ENCODE peak calls at places on chromosomes 4 and X, in four cellular contexts. L is fibroblast of pulmonary artery, S is foreskin fibroblast, D is right atrium auricular region. Y is an unnamed sample.

GRCh38 chrX:15822922-15823321 is 31.7 kb downstream of the AP1S2 start:
- DNase-seq in L (no peak), S (no peak), D (no peak), Y (no peak)

GRCh38 chrX:53637479-53637878 is 49.0 kb downstream of the HUWE1 start:
- DNase-seq in D (no peak), L (no peak), S (no peak), Y (no peak)

GRCh38 chr4:16116493-16116990 is 32.7 kb upstream of the PROM1 start:
- DNase-seq in L (no peak), D (peak; percentile 38), S (no peak), Y (no peak)

GRCh38 chr4:150080335-150080734 is 2.1 kb downstream of the DCLK2 start:
- DNase-seq in L (no peak), D (no peak), S (peak; percentile 29), Y (no peak)

GRCh38 chrX:131988236-131988635 is 34.9 kb upstream of the STK26 start:
- DNase-seq in S (no peak), D (no peak), L (no peak), Y (no peak)

GRCh38 chrX:10208953-10209352 is 52.2 kb downstream of the CLCN4 start:
- DNase-seq in D (no peak), S (no peak), L (no peak), Y (no peak)

GRCh38 chrX:24355095-24355494 is 5.3 kb upstream of the SUPT20HL1 start:
- DNase-seq in L (no peak), D (no peak), S (no peak), Y (no peak)

GRCh38 chr4:113757486-113757885 is 4.1 kb downstream of the CAMK2D start:
- DNase-seq in L (no peak), D (no peak), S (no peak), Y (no peak)

GRCh38 chr4:82500830-82501229 is 61.0 kb downstream of the TMEM150C start:
- DNase-seq in S (no peak), L (no peak), D (no peak), Y (no peak)

GRCh38 chr4:36256398-36256828 is 12.1 kb upstream of the ARAP2 start:
- DNase-seq in D (no peak), S (no peak), L (no peak), Y (no peak)

GRCh38 chr4:99383833-99384392 is 31.4 kb upstream of the ADH1C start:
- DNase-seq in S (peak; percentile 90), D (peak; percentile 79), L (peak; percentile 95), Y (no peak)

GRCh38 chrX:18875256-18875878 is 108.5 kb downstream of the PHKA2 start:
- DNase-seq in S (no peak), D (no peak), L (no peak), Y (no peak)

GRCh38 chr4:57691370-57691769 is 581.2 kb upstream of the IGFBP7 start:
- DNase-seq in D (no peak), S (no peak), L (no peak), Y (no peak)

GRCh38 chr4:109294468-109295020 is 7.9 kb downstream of the COL25A1 start:
- DNase-seq in S (no peak), D (no peak), L (peak; percentile 9), Y (no peak)

GRCh38 chr4:124526321-124526720 is 186.2 kb downstream of the ANKRD50 start:
- DNase-seq in D (no peak), S (no peak), L (no peak), Y (no peak)

GRCh38 chr4:180960758-180961401 is 1282.3 kb upstream of the TENM3 start:
- DNase-seq in L (no peak), S (no peak), D (no peak), Y (no peak)

GRCh38 chr4:101439926-101440325 is 92.6 kb upstream of the PPP3CA start:
- DNase-seq in L (no peak), S (peak; percentile 7), D (no peak), Y (no peak)

GRCh38 chr4:38857354-38858096 is 908 bp upstream of the TLR6 start:
- DNase-seq in S (peak; percentile 84), D (peak; percentile 81), L (peak; percentile 89), Y (no peak)

GRCh38 chr4:170014359-170015008 is 11.7 kb downstream of the MFAP3L start:
- DNase-seq in L (no peak), D (no peak), S (no peak), Y (no peak)

GRCh38 chr4:2793578-2793919 is 664 bp downstream of the SH3BP2 start:
- DNase-seq in L (peak; percentile 50), S (peak; percentile 69), D (no peak), Y (no peak)

GRCh38 chr4:154313004-154313587 is 178.5 kb downstream of the DCHS2 start:
- DNase-seq in D (no peak), L (no peak), S (no peak), Y (no peak)

GRCh38 chrX:129576539-129576938 is 36.5 kb downstream of the OCRL start:
- DNase-seq in L (no peak), S (no peak), D (no peak), Y (no peak)

GRCh38 chrX:53294024-53294648 is 12.8 kb upstream of the IQSEC2 start:
- DNase-seq in S (no peak), D (no peak), L (no peak), Y (no peak)

GRCh38 chr4:123390846-123391456 is 5.6 kb upstream of the SPRY1 start:
- DNase-seq in D (no peak), S (no peak), L (peak; percentile 56), Y (no peak)

GRCh38 chr4:40525811-40526598 is 103.7 kb downstream of the RBM47 start:
- DNase-seq in L (peak; percentile 94), D (peak; percentile 76), S (peak; percentile 48), Y (no peak)

GRCh38 chr4:82525287-82525898 is 36.4 kb downstream of the TMEM150C start:
- DNase-seq in D (no peak), L (no peak), S (no peak), Y (no peak)

GRCh38 chr4:8639777-8640720 is 47.5 kb downstream of the CPZ start:
- DNase-seq in D (no peak), S (no peak), L (no peak), Y (no peak)

GRCh38 chr4:128468485-128468989 is 180.9 kb upstream of the PGRMC2 start:
- DNase-seq in D (peak; percentile 88), L (peak; percentile 97), S (peak; percentile 93), Y (no peak)

GRCh38 chr4:87151730-87152129 is 68.7 kb downstream of the KLHL8 start:
- DNase-seq in D (no peak), L (no peak), S (peak; percentile 4), Y (no peak)

GRCh38 chrX:22603060-22603459 is 330.3 kb downstream of the CBLL2 start:
- DNase-seq in D (no peak), L (no peak), S (no peak), Y (no peak)

DNA sequence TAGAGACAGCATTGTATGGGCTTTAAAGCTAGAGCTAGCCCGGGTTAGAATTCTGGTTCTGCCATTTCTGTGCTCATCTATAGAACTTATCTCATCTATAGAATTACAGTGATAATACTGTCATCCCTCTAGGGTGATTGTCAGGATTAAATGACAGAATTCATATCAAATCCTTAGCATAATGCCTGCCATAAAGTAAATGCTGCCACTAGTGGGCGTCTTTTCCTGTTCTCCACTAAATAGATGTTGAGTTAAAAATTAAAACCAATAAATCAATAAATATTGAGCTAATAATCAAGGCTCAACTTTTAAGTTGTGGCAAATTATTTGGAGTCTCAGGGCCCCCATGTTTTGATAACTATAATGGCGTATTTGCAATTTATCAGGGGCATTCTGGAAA is 19.7 kb downstream of the GRIA3 start:
- DNase-seq in S (no peak), L (no peak), D (no peak), Y (no peak)
- TF ChIP-seq CTCF in S (no peak), L (no peak), D (no peak), Y (no peak)

DNA sequence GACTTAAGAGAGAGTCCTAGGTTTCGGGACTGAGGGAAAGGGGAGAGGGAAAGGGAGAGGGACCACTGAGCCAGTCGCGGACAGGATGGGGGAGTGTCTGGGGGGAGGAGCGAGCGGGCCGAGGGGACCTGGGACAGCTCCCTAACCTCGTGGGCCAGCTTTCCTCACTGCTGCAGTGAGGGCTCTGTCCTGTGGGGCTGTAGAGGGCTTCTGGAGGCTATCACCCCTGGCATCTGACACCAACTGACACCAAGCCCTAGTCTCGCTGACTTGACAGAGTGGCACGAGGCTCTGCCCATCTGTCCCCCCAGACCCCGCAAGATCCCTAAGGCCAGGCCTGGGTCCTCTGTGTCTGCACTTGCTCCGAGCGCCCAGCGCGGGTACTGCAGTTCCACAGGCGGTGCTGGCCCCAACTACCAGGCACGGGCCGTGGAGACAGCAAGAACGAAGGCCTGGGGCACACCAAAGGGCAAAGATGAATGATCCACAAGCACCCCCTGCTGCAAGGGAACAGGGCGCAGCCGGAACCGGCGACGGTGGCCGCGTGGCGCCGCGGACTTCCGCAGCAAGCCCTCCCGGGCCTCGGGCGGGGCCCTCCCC is 465 bp downstream of the HAUS7 start:
- DNase-seq in S (no peak), L (peak; percentile 24), D (no peak), Y (no peak)
- TF ChIP-seq CTCF in S (no peak), L (peak; percentile 2), D (no peak), Y (no peak)

GRCh38 chrX:138945219-138945618 is 233.7 kb upstream of the FGF13 start:
- DNase-seq in D (no peak), S (no peak), L (no peak), Y (no peak)

GRCh38 chrX:138946941-138947340 is 235.4 kb upstream of the FGF13 start:
- DNase-seq in D (no peak), L (peak; percentile 0), S (no peak), Y (no peak)
- TF ChIP-seq CTCF in D (no peak), L (no peak), S (no peak), Y (no peak)

GRCh38 chr4:55884093-55884850 is 30.8 kb downstream of the EXOC1 start:
- DNase-seq in D (no peak), S (no peak), L (no peak), Y (no peak)

GRCh38 chr4:55884851-55885219 is 31.4 kb downstream of the EXOC1 start:
- DNase-seq in D (no peak), L (no peak), S (no peak), Y (no peak)

DNA sequence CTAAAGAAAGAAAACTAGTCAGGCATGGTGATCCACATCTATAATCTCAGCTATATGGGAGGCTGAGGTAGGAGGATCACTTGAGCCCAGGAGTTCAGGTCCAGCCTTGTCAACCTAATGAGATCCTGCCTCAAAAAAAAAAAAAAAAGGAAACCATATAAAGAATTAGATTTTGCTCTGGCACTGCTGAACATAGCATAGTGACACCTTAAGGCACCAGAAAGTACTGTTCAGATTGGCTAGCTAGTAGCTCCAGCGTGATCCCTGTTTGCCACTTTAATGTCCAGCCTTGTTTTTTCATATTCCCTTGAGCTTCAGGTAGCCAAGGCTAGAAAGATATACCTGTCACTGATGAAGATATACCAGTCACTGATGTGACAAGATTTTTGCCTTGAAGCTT is 34.1 kb downstream of the EXOC1 start:
- DNase-seq in S (no peak), L (peak; percentile 8), D (no peak), Y (no peak)
- TF ChIP-seq CTCF in S (no peak), L (peak; percentile 6), D (no peak), Y (no peak)

Y was measured in D721Med.